ENCODE peak calls at places on chromosome 10, in nine cellular contexts. One of them, this sample, is unnamed.
A peak's percentile ranks its signal among the peaks of the same experiment; 100 is the strongest.

GRCh38 chr10:28897617-28898464 is 220.5 kb downstream of the BAMBI start:
- DNase-seq in stimulated activated CD4-positive, alpha-beta T cell treated with anti-CD3 and anti-CD28 coated beads, TNF-alpha, amount 100 ng/mL, for 4 hours: no peak
- DNase-seq in left ventricle myocardium superior: peak; percentile 63
- DNase-seq in activated effector memory CD4-positive, alpha-beta T cell treated with Interleukin-2 at 50 U/mL for 16 hours: no peak
- DNase-seq in fibroblast of the aortic adventitia: no peak
- DNase-seq in activated CD4-positive, CD25-positive, alpha-beta regulatory T cell: no peak
- DNase-seq in activated T-helper 1 cell treated with anti-CD3 and anti-CD28 coated beads, Interleukin-12 subunit alpha, Interleukin-12 subunit beta, Interleukin-2, Interleukin-4 antibody, amounts not matched to agents 30 ng/mL and 10 ng/mL and 1 ng/mL, durations not matched to agents 14 hours and 24 hours and 36 hours: no peak
- DNase-seq in NCI-H510A treated with DMSO at 0.1 percent for 48 hours: no peak
- DNase-seq in nucleus accumbens: peak; percentile 56
- DNase-seq in this sample: peak; percentile 15

GRCh38 chr10:78688945-78689935 is 379.5 kb upstream of the ZMIZ1 start:
- DNase-seq in activated CD4-positive, CD25-positive, alpha-beta regulatory T cell: no peak
- DNase-seq in left ventricle myocardium superior: peak; percentile 35
- DNase-seq in activated effector memory CD4-positive, alpha-beta T cell treated with Interleukin-2 at 50 U/mL for 16 hours: no peak
- DNase-seq in nucleus accumbens: peak; percentile 60
- DNase-seq in activated T-helper 1 cell treated with anti-CD3 and anti-CD28 coated beads, Interleukin-12 subunit alpha, Interleukin-12 subunit beta, Interleukin-2, Interleukin-4 antibody, amounts not matched to agents 30 ng/mL and 10 ng/mL and 1 ng/mL, durations not matched to agents 14 hours and 24 hours and 36 hours: no peak
- DNase-seq in NCI-H510A treated with DMSO at 0.1 percent for 48 hours: peak; percentile 85
- DNase-seq in stimulated activated CD4-positive, alpha-beta T cell treated with anti-CD3 and anti-CD28 coated beads, TNF-alpha, amount 100 ng/mL, for 4 hours: no peak
- DNase-seq in fibroblast of the aortic adventitia: peak; percentile 38
- DNase-seq in this sample: no peak

GRCh38 chr10:100800931-100801330 is 55.5 kb downstream of the PAX2 start:
- DNase-seq in NCI-H510A treated with DMSO at 0.1 percent for 48 hours: no peak
- DNase-seq in fibroblast of the aortic adventitia: no peak
- DNase-seq in nucleus accumbens: no peak
- DNase-seq in activated T-helper 1 cell treated with anti-CD3 and anti-CD28 coated beads, Interleukin-12 subunit alpha, Interleukin-12 subunit beta, Interleukin-2, Interleukin-4 antibody, amounts not matched to agents 30 ng/mL and 10 ng/mL and 1 ng/mL, durations not matched to agents 14 hours and 24 hours and 36 hours: no peak
- DNase-seq in activated CD4-positive, CD25-positive, alpha-beta regulatory T cell: no peak
- DNase-seq in stimulated activated CD4-positive, alpha-beta T cell treated with anti-CD3 and anti-CD28 coated beads, TNF-alpha, amount 100 ng/mL, for 4 hours: no peak
- DNase-seq in left ventricle myocardium superior: no peak
- DNase-seq in activated effector memory CD4-positive, alpha-beta T cell treated with Interleukin-2 at 50 U/mL for 16 hours: no peak
- DNase-seq in this sample: no peak

GRCh38 chr10:86758231-86759072 is 2.0 kb downstream of the BMPR1A start:
- DNase-seq in nucleus accumbens: no peak
- DNase-seq in activated CD4-positive, CD25-positive, alpha-beta regulatory T cell: no peak
- DNase-seq in fibroblast of the aortic adventitia: peak; percentile 38
- DNase-seq in NCI-H510A treated with DMSO at 0.1 percent for 48 hours: peak; percentile 54
- DNase-seq in stimulated activated CD4-positive, alpha-beta T cell treated with anti-CD3 and anti-CD28 coated beads, TNF-alpha, amount 100 ng/mL, for 4 hours: no peak
- DNase-seq in activated T-helper 1 cell treated with anti-CD3 and anti-CD28 coated beads, Interleukin-12 subunit alpha, Interleukin-12 subunit beta, Interleukin-2, Interleukin-4 antibody, amounts not matched to agents 30 ng/mL and 10 ng/mL and 1 ng/mL, durations not matched to agents 14 hours and 24 hours and 36 hours: no peak
- DNase-seq in activated effector memory CD4-positive, alpha-beta T cell treated with Interleukin-2 at 50 U/mL for 16 hours: no peak
- DNase-seq in left ventricle myocardium superior: no peak
- DNase-seq in this sample: peak; percentile 34

GRCh38 chr10:75431180-75432111 is at the start of gene LRMDA:
- DNase-seq in nucleus accumbens: no peak
- DNase-seq in activated T-helper 1 cell treated with anti-CD3 and anti-CD28 coated beads, Interleukin-12 subunit alpha, Interleukin-12 subunit beta, Interleukin-2, Interleukin-4 antibody, amounts not matched to agents 30 ng/mL and 10 ng/mL and 1 ng/mL, durations not matched to agents 14 hours and 24 hours and 36 hours: no peak
- DNase-seq in activated CD4-positive, CD25-positive, alpha-beta regulatory T cell: no peak
- DNase-seq in left ventricle myocardium superior: peak; percentile 77
- DNase-seq in stimulated activated CD4-positive, alpha-beta T cell treated with anti-CD3 and anti-CD28 coated beads, TNF-alpha, amount 100 ng/mL, for 4 hours: no peak
- DNase-seq in activated effector memory CD4-positive, alpha-beta T cell treated with Interleukin-2 at 50 U/mL for 16 hours: no peak
- DNase-seq in fibroblast of the aortic adventitia: peak; percentile 58
- DNase-seq in NCI-H510A treated with DMSO at 0.1 percent for 48 hours: no peak
- DNase-seq in this sample: peak; percentile 22

GRCh38 chr10:11024596-11024995 is 6.9 kb downstream of the CELF2 start:
- DNase-seq in activated effector memory CD4-positive, alpha-beta T cell treated with Interleukin-2 at 50 U/mL for 16 hours: no peak
- DNase-seq in activated T-helper 1 cell treated with anti-CD3 and anti-CD28 coated beads, Interleukin-12 subunit alpha, Interleukin-12 subunit beta, Interleukin-2, Interleukin-4 antibody, amounts not matched to agents 30 ng/mL and 10 ng/mL and 1 ng/mL, durations not matched to agents 14 hours and 24 hours and 36 hours: no peak
- DNase-seq in NCI-H510A treated with DMSO at 0.1 percent for 48 hours: no peak
- DNase-seq in fibroblast of the aortic adventitia: peak; percentile 69
- DNase-seq in stimulated activated CD4-positive, alpha-beta T cell treated with anti-CD3 and anti-CD28 coated beads, TNF-alpha, amount 100 ng/mL, for 4 hours: no peak
- DNase-seq in activated CD4-positive, CD25-positive, alpha-beta regulatory T cell: no peak
- DNase-seq in left ventricle myocardium superior: no peak
- DNase-seq in nucleus accumbens: no peak
- DNase-seq in this sample: no peak

GRCh38 chr10:75475470-75476182 is 44.2 kb downstream of the LRMDA start:
- DNase-seq in stimulated activated CD4-positive, alpha-beta T cell treated with anti-CD3 and anti-CD28 coated beads, TNF-alpha, amount 100 ng/mL, for 4 hours: no peak
- DNase-seq in activated effector memory CD4-positive, alpha-beta T cell treated with Interleukin-2 at 50 U/mL for 16 hours: no peak
- DNase-seq in activated CD4-positive, CD25-positive, alpha-beta regulatory T cell: no peak
- DNase-seq in activated T-helper 1 cell treated with anti-CD3 and anti-CD28 coated beads, Interleukin-12 subunit alpha, Interleukin-12 subunit beta, Interleukin-2, Interleukin-4 antibody, amounts not matched to agents 30 ng/mL and 10 ng/mL and 1 ng/mL, durations not matched to agents 14 hours and 24 hours and 36 hours: no peak
- DNase-seq in left ventricle myocardium superior: no peak
- DNase-seq in NCI-H510A treated with DMSO at 0.1 percent for 48 hours: no peak
- DNase-seq in fibroblast of the aortic adventitia: peak; percentile 96
- DNase-seq in nucleus accumbens: no peak
- DNase-seq in this sample: no peak

GRCh38 chr10:66786705-66787104 is 139.1 kb upstream of the LRRTM3 start:
- DNase-seq in nucleus accumbens: no peak
- DNase-seq in fibroblast of the aortic adventitia: no peak
- DNase-seq in activated T-helper 1 cell treated with anti-CD3 and anti-CD28 coated beads, Interleukin-12 subunit alpha, Interleukin-12 subunit beta, Interleukin-2, Interleukin-4 antibody, amounts not matched to agents 30 ng/mL and 10 ng/mL and 1 ng/mL, durations not matched to agents 14 hours and 24 hours and 36 hours: no peak
- DNase-seq in left ventricle myocardium superior: no peak
- DNase-seq in activated effector memory CD4-positive, alpha-beta T cell treated with Interleukin-2 at 50 U/mL for 16 hours: no peak
- DNase-seq in activated CD4-positive, CD25-positive, alpha-beta regulatory T cell: no peak
- DNase-seq in NCI-H510A treated with DMSO at 0.1 percent for 48 hours: no peak
- DNase-seq in stimulated activated CD4-positive, alpha-beta T cell treated with anti-CD3 and anti-CD28 coated beads, TNF-alpha, amount 100 ng/mL, for 4 hours: no peak
- DNase-seq in this sample: no peak

GRCh38 chr10:84845628-84846261 is 517.4 kb downstream of the CCSER2 start:
- DNase-seq in left ventricle myocardium superior: peak; percentile 48
- DNase-seq in nucleus accumbens: no peak
- DNase-seq in activated effector memory CD4-positive, alpha-beta T cell treated with Interleukin-2 at 50 U/mL for 16 hours: no peak
- DNase-seq in activated T-helper 1 cell treated with anti-CD3 and anti-CD28 coated beads, Interleukin-12 subunit alpha, Interleukin-12 subunit beta, Interleukin-2, Interleukin-4 antibody, amounts not matched to agents 30 ng/mL and 10 ng/mL and 1 ng/mL, durations not matched to agents 14 hours and 24 hours and 36 hours: no peak
- DNase-seq in NCI-H510A treated with DMSO at 0.1 percent for 48 hours: peak; percentile 70
- DNase-seq in fibroblast of the aortic adventitia: no peak
- DNase-seq in activated CD4-positive, CD25-positive, alpha-beta regulatory T cell: no peak
- DNase-seq in stimulated activated CD4-positive, alpha-beta T cell treated with anti-CD3 and anti-CD28 coated beads, TNF-alpha, amount 100 ng/mL, for 4 hours: no peak
- DNase-seq in this sample: no peak

GRCh38 chr10:61302124-61302523 is 151.1 kb downstream of the TMEM26 start:
- DNase-seq in stimulated activated CD4-positive, alpha-beta T cell treated with anti-CD3 and anti-CD28 coated beads, TNF-alpha, amount 100 ng/mL, for 4 hours: no peak
- DNase-seq in activated CD4-positive, CD25-positive, alpha-beta regulatory T cell: no peak
- DNase-seq in activated T-helper 1 cell treated with anti-CD3 and anti-CD28 coated beads, Interleukin-12 subunit alpha, Interleukin-12 subunit beta, Interleukin-2, Interleukin-4 antibody, amounts not matched to agents 30 ng/mL and 10 ng/mL and 1 ng/mL, durations not matched to agents 14 hours and 24 hours and 36 hours: no peak
- DNase-seq in activated effector memory CD4-positive, alpha-beta T cell treated with Interleukin-2 at 50 U/mL for 16 hours: no peak
- DNase-seq in fibroblast of the aortic adventitia: no peak
- DNase-seq in NCI-H510A treated with DMSO at 0.1 percent for 48 hours: no peak
- DNase-seq in nucleus accumbens: no peak
- DNase-seq in left ventricle myocardium superior: no peak
- DNase-seq in this sample: no peak

GRCh38 chr10:121194696-121195523 is 343.7 kb downstream of the WDR11 start:
- DNase-seq in fibroblast of the aortic adventitia: no peak
- DNase-seq in activated effector memory CD4-positive, alpha-beta T cell treated with Interleukin-2 at 50 U/mL for 16 hours: no peak
- DNase-seq in left ventricle myocardium superior: no peak
- DNase-seq in activated T-helper 1 cell treated with anti-CD3 and anti-CD28 coated beads, Interleukin-12 subunit alpha, Interleukin-12 subunit beta, Interleukin-2, Interleukin-4 antibody, amounts not matched to agents 30 ng/mL and 10 ng/mL and 1 ng/mL, durations not matched to agents 14 hours and 24 hours and 36 hours: no peak
- DNase-seq in stimulated activated CD4-positive, alpha-beta T cell treated with anti-CD3 and anti-CD28 coated beads, TNF-alpha, amount 100 ng/mL, for 4 hours: no peak
- DNase-seq in nucleus accumbens: no peak
- DNase-seq in NCI-H510A treated with DMSO at 0.1 percent for 48 hours: no peak
- DNase-seq in activated CD4-positive, CD25-positive, alpha-beta regulatory T cell: no peak
- DNase-seq in this sample: no peak

GRCh38 chr10:44627591-44628354 is 242.9 kb upstream of the CXCL12 start:
- DNase-seq in stimulated activated CD4-positive, alpha-beta T cell treated with anti-CD3 and anti-CD28 coated beads, TNF-alpha, amount 100 ng/mL, for 4 hours: no peak
- DNase-seq in fibroblast of the aortic adventitia: peak; percentile 96
- DNase-seq in activated T-helper 1 cell treated with anti-CD3 and anti-CD28 coated beads, Interleukin-12 subunit alpha, Interleukin-12 subunit beta, Interleukin-2, Interleukin-4 antibody, amounts not matched to agents 30 ng/mL and 10 ng/mL and 1 ng/mL, durations not matched to agents 14 hours and 24 hours and 36 hours: no peak
- DNase-seq in activated effector memory CD4-positive, alpha-beta T cell treated with Interleukin-2 at 50 U/mL for 16 hours: no peak
- DNase-seq in activated CD4-positive, CD25-positive, alpha-beta regulatory T cell: no peak
- DNase-seq in NCI-H510A treated with DMSO at 0.1 percent for 48 hours: no peak
- DNase-seq in nucleus accumbens: no peak
- DNase-seq in left ventricle myocardium superior: no peak
- DNase-seq in this sample: no peak

GRCh38 chr10:8778713-8779112 is 724.2 kb downstream of the GATA3 start:
- DNase-seq in left ventricle myocardium superior: no peak
- DNase-seq in NCI-H510A treated with DMSO at 0.1 percent for 48 hours: no peak
- DNase-seq in activated T-helper 1 cell treated with anti-CD3 and anti-CD28 coated beads, Interleukin-12 subunit alpha, Interleukin-12 subunit beta, Interleukin-2, Interleukin-4 antibody, amounts not matched to agents 30 ng/mL and 10 ng/mL and 1 ng/mL, durations not matched to agents 14 hours and 24 hours and 36 hours: no peak
- DNase-seq in fibroblast of the aortic adventitia: no peak
- DNase-seq in nucleus accumbens: no peak
- DNase-seq in activated CD4-positive, CD25-positive, alpha-beta regulatory T cell: no peak
- DNase-seq in activated effector memory CD4-positive, alpha-beta T cell treated with Interleukin-2 at 50 U/mL for 16 hours: no peak
- DNase-seq in stimulated activated CD4-positive, alpha-beta T cell treated with anti-CD3 and anti-CD28 coated beads, TNF-alpha, amount 100 ng/mL, for 4 hours: no peak
- DNase-seq in this sample: no peak

GRCh38 chr10:78745445-78745844 is 323.3 kb upstream of the ZMIZ1 start:
- DNase-seq in activated CD4-positive, CD25-positive, alpha-beta regulatory T cell: no peak
- DNase-seq in activated T-helper 1 cell treated with anti-CD3 and anti-CD28 coated beads, Interleukin-12 subunit alpha, Interleukin-12 subunit beta, Interleukin-2, Interleukin-4 antibody, amounts not matched to agents 30 ng/mL and 10 ng/mL and 1 ng/mL, durations not matched to agents 14 hours and 24 hours and 36 hours: no peak
- DNase-seq in left ventricle myocardium superior: peak; percentile 53
- DNase-seq in NCI-H510A treated with DMSO at 0.1 percent for 48 hours: no peak
- DNase-seq in stimulated activated CD4-positive, alpha-beta T cell treated with anti-CD3 and anti-CD28 coated beads, TNF-alpha, amount 100 ng/mL, for 4 hours: no peak
- DNase-seq in fibroblast of the aortic adventitia: no peak
- DNase-seq in activated effector memory CD4-positive, alpha-beta T cell treated with Interleukin-2 at 50 U/mL for 16 hours: no peak
- DNase-seq in nucleus accumbens: no peak
- DNase-seq in this sample: no peak

GRCh38 chr10:52644678-52645434 is 127.7 kb downstream of the MBL2 start:
- DNase-seq in activated effector memory CD4-positive, alpha-beta T cell treated with Interleukin-2 at 50 U/mL for 16 hours: no peak
- DNase-seq in fibroblast of the aortic adventitia: peak; percentile 65
- DNase-seq in left ventricle myocardium superior: no peak
- DNase-seq in nucleus accumbens: peak; percentile 51
- DNase-seq in activated CD4-positive, CD25-positive, alpha-beta regulatory T cell: no peak
- DNase-seq in NCI-H510A treated with DMSO at 0.1 percent for 48 hours: peak; percentile 58
- DNase-seq in stimulated activated CD4-positive, alpha-beta T cell treated with anti-CD3 and anti-CD28 coated beads, TNF-alpha, amount 100 ng/mL, for 4 hours: no peak
- DNase-seq in activated T-helper 1 cell treated with anti-CD3 and anti-CD28 coated beads, Interleukin-12 subunit alpha, Interleukin-12 subunit beta, Interleukin-2, Interleukin-4 antibody, amounts not matched to agents 30 ng/mL and 10 ng/mL and 1 ng/mL, durations not matched to agents 14 hours and 24 hours and 36 hours: no peak
- DNase-seq in this sample: no peak

GRCh38 chr10:65950075-65950474 is 975.8 kb upstream of the LRRTM3 start:
- DNase-seq in activated effector memory CD4-positive, alpha-beta T cell treated with Interleukin-2 at 50 U/mL for 16 hours: no peak
- DNase-seq in stimulated activated CD4-positive, alpha-beta T cell treated with anti-CD3 and anti-CD28 coated beads, TNF-alpha, amount 100 ng/mL, for 4 hours: no peak
- DNase-seq in activated T-helper 1 cell treated with anti-CD3 and anti-CD28 coated beads, Interleukin-12 subunit alpha, Interleukin-12 subunit beta, Interleukin-2, Interleukin-4 antibody, amounts not matched to agents 30 ng/mL and 10 ng/mL and 1 ng/mL, durations not matched to agents 14 hours and 24 hours and 36 hours: no peak
- DNase-seq in nucleus accumbens: no peak
- DNase-seq in NCI-H510A treated with DMSO at 0.1 percent for 48 hours: no peak
- DNase-seq in fibroblast of the aortic adventitia: no peak
- DNase-seq in left ventricle myocardium superior: no peak
- DNase-seq in activated CD4-positive, CD25-positive, alpha-beta regulatory T cell: no peak
- DNase-seq in this sample: no peak

GRCh38 chr10:21172774-21173432 is 275.8 kb upstream of the NEBL start:
- DNase-seq in nucleus accumbens: peak; percentile 38
- DNase-seq in activated effector memory CD4-positive, alpha-beta T cell treated with Interleukin-2 at 50 U/mL for 16 hours: no peak
- DNase-seq in activated CD4-positive, CD25-positive, alpha-beta regulatory T cell: no peak
- DNase-seq in NCI-H510A treated with DMSO at 0.1 percent for 48 hours: no peak
- DNase-seq in left ventricle myocardium superior: peak; percentile 40
- DNase-seq in stimulated activated CD4-positive, alpha-beta T cell treated with anti-CD3 and anti-CD28 coated beads, TNF-alpha, amount 100 ng/mL, for 4 hours: no peak
- DNase-seq in activated T-helper 1 cell treated with anti-CD3 and anti-CD28 coated beads, Interleukin-12 subunit alpha, Interleukin-12 subunit beta, Interleukin-2, Interleukin-4 antibody, amounts not matched to agents 30 ng/mL and 10 ng/mL and 1 ng/mL, durations not matched to agents 14 hours and 24 hours and 36 hours: no peak
- DNase-seq in fibroblast of the aortic adventitia: no peak
- DNase-seq in this sample: no peak

GRCh38 chr10:526651-527312 is 162.7 kb downstream of the DIP2C start:
- DNase-seq in fibroblast of the aortic adventitia: no peak
- DNase-seq in NCI-H510A treated with DMSO at 0.1 percent for 48 hours: no peak
- DNase-seq in activated effector memory CD4-positive, alpha-beta T cell treated with Interleukin-2 at 50 U/mL for 16 hours: no peak
- DNase-seq in activated CD4-positive, CD25-positive, alpha-beta regulatory T cell: no peak
- DNase-seq in left ventricle myocardium superior: no peak
- DNase-seq in stimulated activated CD4-positive, alpha-beta T cell treated with anti-CD3 and anti-CD28 coated beads, TNF-alpha, amount 100 ng/mL, for 4 hours: no peak
- DNase-seq in nucleus accumbens: no peak
- DNase-seq in activated T-helper 1 cell treated with anti-CD3 and anti-CD28 coated beads, Interleukin-12 subunit alpha, Interleukin-12 subunit beta, Interleukin-2, Interleukin-4 antibody, amounts not matched to agents 30 ng/mL and 10 ng/mL and 1 ng/mL, durations not matched to agents 14 hours and 24 hours and 36 hours: no peak
- DNase-seq in this sample: no peak

GRCh38 chr10:71964669-71965515 is 697 bp downstream of the CHST3 start:
- DNase-seq in activated CD4-positive, CD25-positive, alpha-beta regulatory T cell: no peak
- DNase-seq in activated T-helper 1 cell treated with anti-CD3 and anti-CD28 coated beads, Interleukin-12 subunit alpha, Interleukin-12 subunit beta, Interleukin-2, Interleukin-4 antibody, amounts not matched to agents 30 ng/mL and 10 ng/mL and 1 ng/mL, durations not matched to agents 14 hours and 24 hours and 36 hours: no peak
- DNase-seq in stimulated activated CD4-positive, alpha-beta T cell treated with anti-CD3 and anti-CD28 coated beads, TNF-alpha, amount 100 ng/mL, for 4 hours: peak; percentile 31
- DNase-seq in activated effector memory CD4-positive, alpha-beta T cell treated with Interleukin-2 at 50 U/mL for 16 hours: no peak
- DNase-seq in left ventricle myocardium superior: peak; percentile 81
- DNase-seq in fibroblast of the aortic adventitia: peak; percentile 80
- DNase-seq in NCI-H510A treated with DMSO at 0.1 percent for 48 hours: no peak
- DNase-seq in nucleus accumbens: peak; percentile 68
- DNase-seq in this sample: peak; percentile 46

GRCh38 chr10:101612086-101612485 is 24.0 kb downstream of the DPCD start:
- DNase-seq in NCI-H510A treated with DMSO at 0.1 percent for 48 hours: no peak
- DNase-seq in activated effector memory CD4-positive, alpha-beta T cell treated with Interleukin-2 at 50 U/mL for 16 hours: no peak
- DNase-seq in left ventricle myocardium superior: no peak
- DNase-seq in nucleus accumbens: no peak
- DNase-seq in activated CD4-positive, CD25-positive, alpha-beta regulatory T cell: no peak
- DNase-seq in fibroblast of the aortic adventitia: no peak
- DNase-seq in activated T-helper 1 cell treated with anti-CD3 and anti-CD28 coated beads, Interleukin-12 subunit alpha, Interleukin-12 subunit beta, Interleukin-2, Interleukin-4 antibody, amounts not matched to agents 30 ng/mL and 10 ng/mL and 1 ng/mL, durations not matched to agents 14 hours and 24 hours and 36 hours: no peak
- DNase-seq in stimulated activated CD4-positive, alpha-beta T cell treated with anti-CD3 and anti-CD28 coated beads, TNF-alpha, amount 100 ng/mL, for 4 hours: no peak
- DNase-seq in this sample: no peak

GRCh38 chr10:89426230-89426868 is 12.0 kb downstream of the IFIT5 start:
- DNase-seq in left ventricle myocardium superior: no peak
- DNase-seq in stimulated activated CD4-positive, alpha-beta T cell treated with anti-CD3 and anti-CD28 coated beads, TNF-alpha, amount 100 ng/mL, for 4 hours: no peak
- DNase-seq in nucleus accumbens: no peak
- DNase-seq in activated effector memory CD4-positive, alpha-beta T cell treated with Interleukin-2 at 50 U/mL for 16 hours: no peak
- DNase-seq in activated CD4-positive, CD25-positive, alpha-beta regulatory T cell: no peak
- DNase-seq in activated T-helper 1 cell treated with anti-CD3 and anti-CD28 coated beads, Interleukin-12 subunit alpha, Interleukin-12 subunit beta, Interleukin-2, Interleukin-4 antibody, amounts not matched to agents 30 ng/mL and 10 ng/mL and 1 ng/mL, durations not matched to agents 14 hours and 24 hours and 36 hours: no peak
- DNase-seq in fibroblast of the aortic adventitia: peak; percentile 84
- DNase-seq in NCI-H510A treated with DMSO at 0.1 percent for 48 hours: peak; percentile 58
- DNase-seq in this sample: no peak

GRCh38 chr10:123109466-123109865 is 26.3 kb upstream of the HMX3 start:
- DNase-seq in nucleus accumbens: no peak
- DNase-seq in fibroblast of the aortic adventitia: no peak
- DNase-seq in activated effector memory CD4-positive, alpha-beta T cell treated with Interleukin-2 at 50 U/mL for 16 hours: no peak
- DNase-seq in NCI-H510A treated with DMSO at 0.1 percent for 48 hours: no peak
- DNase-seq in activated CD4-positive, CD25-positive, alpha-beta regulatory T cell: no peak
- DNase-seq in stimulated activated CD4-positive, alpha-beta T cell treated with anti-CD3 and anti-CD28 coated beads, TNF-alpha, amount 100 ng/mL, for 4 hours: no peak
- DNase-seq in activated T-helper 1 cell treated with anti-CD3 and anti-CD28 coated beads, Interleukin-12 subunit alpha, Interleukin-12 subunit beta, Interleukin-2, Interleukin-4 antibody, amounts not matched to agents 30 ng/mL and 10 ng/mL and 1 ng/mL, durations not matched to agents 14 hours and 24 hours and 36 hours: no peak
- DNase-seq in left ventricle myocardium superior: no peak
- DNase-seq in this sample: no peak

GRCh38 chr10:77637474-77637985 is at the start of gene KCNMA1:
- DNase-seq in left ventricle myocardium superior: peak; percentile 32
- DNase-seq in activated effector memory CD4-positive, alpha-beta T cell treated with Interleukin-2 at 50 U/mL for 16 hours: no peak
- DNase-seq in stimulated activated CD4-positive, alpha-beta T cell treated with anti-CD3 and anti-CD28 coated beads, TNF-alpha, amount 100 ng/mL, for 4 hours: no peak
- DNase-seq in activated CD4-positive, CD25-positive, alpha-beta regulatory T cell: no peak
- DNase-seq in nucleus accumbens: peak; percentile 62
- DNase-seq in activated T-helper 1 cell treated with anti-CD3 and anti-CD28 coated beads, Interleukin-12 subunit alpha, Interleukin-12 subunit beta, Interleukin-2, Interleukin-4 antibody, amounts not matched to agents 30 ng/mL and 10 ng/mL and 1 ng/mL, durations not matched to agents 14 hours and 24 hours and 36 hours: no peak
- DNase-seq in NCI-H510A treated with DMSO at 0.1 percent for 48 hours: peak; percentile 46
- DNase-seq in fibroblast of the aortic adventitia: no peak
- DNase-seq in this sample: peak; percentile 64

GRCh38 chr10:69242844-69243212 is 22.7 kb downstream of the HKDC1 start:
- DNase-seq in NCI-H510A treated with DMSO at 0.1 percent for 48 hours: no peak
- DNase-seq in activated effector memory CD4-positive, alpha-beta T cell treated with Interleukin-2 at 50 U/mL for 16 hours: no peak
- DNase-seq in nucleus accumbens: peak; percentile 81
- DNase-seq in fibroblast of the aortic adventitia: no peak
- DNase-seq in left ventricle myocardium superior: no peak
- DNase-seq in activated CD4-positive, CD25-positive, alpha-beta regulatory T cell: no peak
- DNase-seq in activated T-helper 1 cell treated with anti-CD3 and anti-CD28 coated beads, Interleukin-12 subunit alpha, Interleukin-12 subunit beta, Interleukin-2, Interleukin-4 antibody, amounts not matched to agents 30 ng/mL and 10 ng/mL and 1 ng/mL, durations not matched to agents 14 hours and 24 hours and 36 hours: no peak
- DNase-seq in stimulated activated CD4-positive, alpha-beta T cell treated with anti-CD3 and anti-CD28 coated beads, TNF-alpha, amount 100 ng/mL, for 4 hours: no peak
- DNase-seq in this sample: peak; percentile 55

GRCh38 chr10:65618125-65618524 is 1307.7 kb upstream of the LRRTM3 start:
- DNase-seq in NCI-H510A treated with DMSO at 0.1 percent for 48 hours: no peak
- DNase-seq in activated effector memory CD4-positive, alpha-beta T cell treated with Interleukin-2 at 50 U/mL for 16 hours: no peak
- DNase-seq in stimulated activated CD4-positive, alpha-beta T cell treated with anti-CD3 and anti-CD28 coated beads, TNF-alpha, amount 100 ng/mL, for 4 hours: no peak
- DNase-seq in nucleus accumbens: no peak
- DNase-seq in left ventricle myocardium superior: no peak
- DNase-seq in fibroblast of the aortic adventitia: peak; percentile 9
- DNase-seq in activated CD4-positive, CD25-positive, alpha-beta regulatory T cell: no peak
- DNase-seq in activated T-helper 1 cell treated with anti-CD3 and anti-CD28 coated beads, Interleukin-12 subunit alpha, Interleukin-12 subunit beta, Interleukin-2, Interleukin-4 antibody, amounts not matched to agents 30 ng/mL and 10 ng/mL and 1 ng/mL, durations not matched to agents 14 hours and 24 hours and 36 hours: no peak
- DNase-seq in this sample: no peak

GRCh38 chr10:128316925-128317324 is 190.7 kb upstream of the MKI67 start:
- DNase-seq in activated T-helper 1 cell treated with anti-CD3 and anti-CD28 coated beads, Interleukin-12 subunit alpha, Interleukin-12 subunit beta, Interleukin-2, Interleukin-4 antibody, amounts not matched to agents 30 ng/mL and 10 ng/mL and 1 ng/mL, durations not matched to agents 14 hours and 24 hours and 36 hours: no peak
- DNase-seq in fibroblast of the aortic adventitia: no peak
- DNase-seq in left ventricle myocardium superior: no peak
- DNase-seq in activated CD4-positive, CD25-positive, alpha-beta regulatory T cell: no peak
- DNase-seq in stimulated activated CD4-positive, alpha-beta T cell treated with anti-CD3 and anti-CD28 coated beads, TNF-alpha, amount 100 ng/mL, for 4 hours: no peak
- DNase-seq in activated effector memory CD4-positive, alpha-beta T cell treated with Interleukin-2 at 50 U/mL for 16 hours: no peak
- DNase-seq in NCI-H510A treated with DMSO at 0.1 percent for 48 hours: no peak
- DNase-seq in nucleus accumbens: no peak
- DNase-seq in this sample: no peak